ENCODE peak calls at places on chromosome 15, in five cellular contexts. F is transverse colon, Q is ovary, P is A549, X is K562. R is an unnamed sample. For H3K9me3, the result is how much of the 10 kb centered on the place peaks cover.

GRCh38 chr15:73075151-73075859 is 23.0 kb downstream of the NEO1 start:
- DNase-seq in F (no peak), Q (no peak), P (no peak), X (no peak), R (no peak)

GRCh38 chr15:88954431-88955277 is 41.5 kb upstream of the MFGE8 start:
- DNase-seq in F (no peak), Q (no peak), P (no peak), X (no peak), R (no peak)

GRCh38 chr15:95499397-95499796 is 831.1 kb upstream of the NR2F2 start:
- DNase-seq in F (no peak), Q (no peak), P (no peak), X (no peak), R (no peak)

GRCh38 chr15:32935139-32935538 is 217.3 kb downstream of the GREM1 start:
- DNase-seq in F (no peak), Q (no peak), P (no peak), X (no peak), R (no peak)

GRCh38 chr15:76795217-76795616 is 109.9 kb downstream of the SCAPER start:
- DNase-seq in F (no peak), Q (no peak), P (no peak), X (no peak), R (no peak)

GRCh38 chr15:43771816-43772215 is 5.0 kb downstream of the ELL3 start:
- DNase-seq in F (no peak), Q (no peak), P (no peak), X (no peak), R (no peak)

GRCh38 chr15:41387646-41388045 is 14.7 kb downstream of the NDUFAF1 start:
- DNase-seq in F (no peak), Q (no peak), P (no peak), X (no peak), R (no peak)

GRCh38 chr15:26065723-26066122 is 202.6 kb upstream of the ATP10A start:
- DNase-seq in F (no peak), Q (no peak), P (no peak), X (no peak), R (no peak)

GRCh38 chr15:33910741-33911140 is 57.6 kb upstream of the CHRM5 start:
- DNase-seq in F (no peak), Q (no peak), P (no peak), X (no peak), R (no peak)

GRCh38 chr15:31265871-31266711 is 60.5 kb upstream of the KLF13 start:
- DNase-seq in F (peak), Q (no peak), P (no peak), X (no peak), R (peak)

GRCh38 chr15:62791694-62792093 is 250.9 kb upstream of the TPM1 start:
- DNase-seq in F (no peak), Q (no peak), P (no peak), X (no peak), R (no peak)

GRCh38 chr15:74920472-74920871 is 13.8 kb upstream of the FAM219B start:
- DNase-seq in F (no peak), Q (no peak), P (no peak), X (no peak), R (no peak)

GRCh38 chr15:34808016-34808415 is 12.7 kb upstream of the ACTC1 start:
- DNase-seq in F (no peak), Q (no peak), P (no peak), X (peak), R (no peak)

GRCh38 chr15:70596354-70597055 is 166.9 kb downstream of the UACA start:
- DNase-seq in F (no peak), Q (no peak), P (peak), X (no peak), R (no peak)

GRCh38 chr15:94655249-94655648 is 423.9 kb downstream of the MCTP2 start:
- DNase-seq in F (no peak), Q (no peak), P (no peak), X (no peak), R (no peak)

GRCh38 chr15:50906954-50907865 is 1.3 kb upstream of the AP4E1 start:
- DNase-seq in F (peak), Q (no peak), P (no peak), X (peak), R (no peak)

GRCh38 chr15:57665187-57665586 is 41.3 kb upstream of the POLR2M start:
- DNase-seq in F (no peak), Q (no peak), P (no peak), X (no peak), R (no peak)

GRCh38 chr15:60901647-60902046 is 327.5 kb downstream of the RORA start:
- DNase-seq in F (no peak), Q (no peak), P (no peak), X (no peak), R (no peak)

GRCh38 chr15:72203507-72203837 is 5.9 kb upstream of the GRAMD2A start:
- DNase-seq in F (no peak), Q (no peak), P (no peak), X (no peak), R (no peak)

GRCh38 chr15:93495799-93496637 is 407.0 kb upstream of the RGMA start:
- DNase-seq in F (no peak), Q (no peak), P (no peak), X (no peak), R (no peak)

GRCh38 chr15:81174759-81175327 is 21.8 kb upstream of the IL16 start:
- DNase-seq in F (no peak), Q (no peak), P (no peak), X (no peak), R (no peak)

GRCh38 chr15:39130556-39131379 is 450.1 kb upstream of the THBS1 start:
- DNase-seq in F (no peak), Q (no peak), P (no peak), X (no peak), R (no peak)

GRCh38 chr15:38215707-38216106 is 36.9 kb upstream of the SPRED1 start:
- DNase-seq in F (no peak), Q (no peak), P (no peak), X (no peak), R (no peak)

GRCh38 chr15:73818308-73818985 is 54.9 kb upstream of the TBC1D21 start:
- DNase-seq in F (no peak), Q (no peak), P (no peak), X (no peak), R (no peak)

GRCh38 chr15:25090073-25090733 is 135.4 kb downstream of the SNRPN start:
- DNase-seq in F (no peak), Q (no peak), P (no peak), X (no peak), R (no peak)

GRCh38 chr15:90859234-90860131 is 8.9 kb upstream of the FURIN start:
- DNase-seq in F (no peak), Q (no peak), P (no peak), X (no peak), R (no peak)

GRCh38 chr15:29268706-29269484 is 727 bp downstream of the NSMCE3 start:
- DNase-seq in F (peak), Q (peak), P (peak), X (peak), R (peak)

GRCh38 chr15:92960996-92961681 is 61.0 kb downstream of the CHD2 start:
- DNase-seq in F (no peak), Q (no peak), P (no peak), X (no peak), R (no peak)

GRCh38 chr15:82890338-82891024 is 62.0 kb downstream of the HOMER2 start:
- DNase-seq in F (no peak), Q (no peak), P (no peak), X (no peak), R (no peak)

GRCh38 chr15:101148881-101149664 is 102.8 kb downstream of the CHSY1 start:
- DNase-seq in F (no peak), Q (no peak), P (no peak), X (peak), R (no peak)

GRCh38 chr15:90839187-90840071 is 29.0 kb upstream of the FURIN start:
- DNase-seq in F (peak), Q (no peak), P (no peak), X (no peak), R (no peak)

GRCh38 chr15:101027273-101027901 is 108.2 kb downstream of the LRRK1 start:
- DNase-seq in F (peak), Q (no peak), P (no peak), X (no peak), R (no peak)

GRCh38 chr15:60804986-60805949 is 326.3 kb upstream of the ICE2 start:
- DNase-seq in F (no peak), Q (no peak), P (no peak), X (no peak), R (no peak)

GRCh38 chr15:51094606-51095569 is at the start of gene TNFAIP8L3:
- DNase-seq in F (peak), Q (peak), P (peak), X (no peak), R (no peak)

GRCh38 chr15:67979281-67979680 is 74.8 kb upstream of the PIAS1 start:
- DNase-seq in F (no peak), Q (no peak), P (no peak), X (no peak), R (no peak)

GRCh38 chr15:80107204-80107603 is 45.6 kb upstream of the FAH start:
- DNase-seq in F (no peak), Q (no peak), P (no peak), X (no peak), R (no peak)
- TF ChIP-seq EP300 in F (no peak), Q (no peak), P (no peak), X (no peak), R (no peak)

GRCh38 chr15:87089551-87089950 is 1009.9 kb downstream of the AGBL1 start:
- DNase-seq in F (no peak), Q (no peak), P (no peak), X (no peak), R (no peak)
- H3K9me3 ChIP-seq in F (under half), Q (under half), P (under half), X (under half), R (under half)

DNA sequence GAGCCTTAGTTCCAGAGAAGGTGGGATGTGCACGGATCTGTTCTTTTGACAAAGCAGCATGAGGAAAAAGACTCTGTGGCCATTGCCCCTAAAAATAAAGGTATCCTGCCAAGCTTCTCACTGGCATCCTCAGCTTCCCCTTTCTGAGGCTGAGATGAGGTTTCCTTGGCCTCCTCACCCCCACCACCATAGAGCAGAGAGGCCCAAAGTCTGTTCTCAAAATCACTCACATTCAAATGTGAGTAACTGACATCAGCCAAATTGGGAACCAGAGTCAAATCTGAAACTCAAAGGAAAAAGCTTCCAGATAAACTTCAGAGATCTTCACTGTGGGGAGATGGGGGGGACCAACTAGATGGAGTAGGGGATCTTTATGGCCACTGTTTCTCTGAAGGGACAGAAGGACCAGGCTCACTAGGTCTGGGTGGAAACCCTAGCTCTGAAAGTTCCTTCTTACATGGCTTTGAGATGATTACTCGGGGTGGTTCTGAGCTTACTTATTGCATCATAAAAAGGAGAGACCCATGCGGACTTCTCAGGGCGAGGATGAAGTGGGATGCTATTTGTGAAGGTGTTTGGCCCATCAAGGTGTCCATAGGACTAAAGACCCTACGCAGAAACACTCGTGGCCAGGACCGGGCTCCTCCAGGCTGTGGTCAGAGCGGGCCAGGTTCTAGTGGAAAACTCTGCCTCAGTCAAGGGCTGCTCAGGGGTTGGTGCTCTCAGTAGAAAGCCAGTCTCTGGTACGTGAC is 61.5 kb upstream of the MEF2A start:
- DNase-seq in F (no peak), Q (no peak), P (no peak), X (no peak), R (no peak)
- TF ChIP-seq EP300 in F (no peak), Q (no peak), P (no peak), X (no peak), R (no peak)

GRCh38 chr15:47542312-47543094 is 174.8 kb upstream of the SEMA6D start:
- DNase-seq in F (no peak), Q (no peak), P (no peak), X (no peak), R (no peak)

DNA sequence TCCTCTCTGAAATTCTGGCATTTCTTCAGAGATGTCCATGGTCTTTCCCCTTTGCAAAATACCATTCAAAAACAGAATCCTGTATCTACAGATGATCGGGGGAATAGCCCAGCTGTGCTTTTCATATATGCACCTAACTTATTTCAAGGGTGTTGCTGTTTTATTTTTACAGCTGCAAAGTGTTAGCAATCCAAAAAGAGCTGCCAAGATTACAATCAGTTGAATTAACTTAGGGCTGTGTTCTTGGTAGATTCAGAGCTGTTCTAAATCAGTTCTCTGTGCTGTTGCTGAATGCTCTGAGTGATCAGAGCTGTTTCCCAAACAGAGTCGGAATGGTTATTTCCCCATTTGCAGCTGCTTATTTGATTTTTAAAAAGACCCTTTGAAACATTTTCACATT is 175.7 kb upstream of the SEMA6D start:
- DNase-seq in F (no peak), Q (no peak), P (no peak), X (no peak), R (no peak)
- H3K9me3 ChIP-seq in F (under half), Q (under half), P (under half), X (under half), R (under half)

GRCh38 chr15:36529296-36530011 is 50.0 kb upstream of the CDIN1 start:
- DNase-seq in F (no peak), Q (no peak), P (no peak), X (no peak), R (no peak)
- TF ChIP-seq EP300 in F (no peak), Q (no peak), P (no peak), X (no peak), R (no peak)

GRCh38 chr15:47861186-47861585 is 143.9 kb downstream of the SEMA6D start:
- DNase-seq in F (no peak), Q (no peak), P (no peak), X (no peak), R (no peak)
- H3K9me3 ChIP-seq in F (under half), Q (under half), P (under half), X (under half), R (under half)

DNA sequence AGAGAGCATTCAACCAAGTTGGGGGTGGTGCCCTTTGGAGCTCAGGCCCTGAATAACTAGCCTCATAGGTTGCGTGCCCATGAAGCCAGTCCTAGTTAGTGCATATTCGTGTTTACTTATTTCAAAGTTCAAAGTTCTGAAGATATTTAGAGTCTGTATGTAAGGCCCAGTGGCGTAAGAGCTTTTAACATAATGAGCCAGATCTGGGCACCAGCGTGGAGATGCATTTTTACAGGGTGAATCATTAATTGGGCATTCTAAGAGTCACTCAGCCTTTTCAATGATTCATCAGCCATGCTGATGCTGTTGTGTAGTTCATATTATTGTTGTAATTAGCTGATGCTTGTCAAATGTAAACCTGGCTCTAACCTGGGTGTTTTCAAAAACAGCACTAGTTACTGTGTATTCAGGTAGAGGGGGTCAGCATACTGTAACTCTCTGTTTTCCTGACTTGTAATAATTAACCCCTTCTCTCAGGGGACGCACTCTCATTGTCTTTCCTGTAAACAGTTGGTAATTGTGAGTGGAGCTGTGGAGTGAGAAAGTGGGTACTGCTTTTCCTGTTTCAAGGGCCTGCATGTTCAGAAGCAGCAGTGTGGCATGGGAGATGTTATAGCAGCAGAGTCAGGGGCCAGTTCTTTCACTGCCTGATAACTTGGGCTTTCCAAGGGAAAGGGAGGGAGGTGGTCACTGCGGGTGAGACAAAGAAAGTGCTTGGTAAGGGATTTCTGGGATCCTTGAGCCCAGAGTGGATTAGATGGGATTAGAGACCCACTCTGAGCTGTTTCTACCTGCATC is 104.9 kb downstream of the RPLP1 start:
- DNase-seq in F (peak), Q (no peak), P (peak), X (no peak), R (no peak)
- TF ChIP-seq EP300 in F (no peak), Q (no peak), P (peak), X (no peak), R (peak)

GRCh38 chr15:98778960-98779359 is 130.6 kb downstream of the IGF1R start:
- DNase-seq in F (no peak), Q (no peak), P (no peak), X (no peak), R (no peak)

GRCh38 chr15:98778263-98778959 is 130.1 kb downstream of the IGF1R start:
- DNase-seq in F (no peak), Q (no peak), P (no peak), X (no peak), R (no peak)

GRCh38 chr15:98781838-98782237 is 133.5 kb downstream of the IGF1R start:
- DNase-seq in F (no peak), Q (no peak), P (no peak), X (no peak), R (no peak)

GRCh38 chr15:98777426-98777825 is 129.1 kb downstream of the IGF1R start:
- DNase-seq in F (no peak), Q (no peak), P (no peak), X (no peak), R (no peak)

GRCh38 chr15:98779463-98780071 is 131.2 kb downstream of the IGF1R start:
- DNase-seq in F (peak), Q (peak), P (peak), X (peak), R (peak)
- H3K9me3 ChIP-seq in F (under half), Q (under half), P (under half), X (under half), R (under half)

GRCh38 chr15:52288986-52289385 is 6.6 kb downstream of the MYO5C start:
- DNase-seq in F (no peak), Q (no peak), P (no peak), X (no peak), R (no peak)

GRCh38 chr15:52289629-52290081 is 5.9 kb downstream of the MYO5C start:
- DNase-seq in F (peak), Q (no peak), P (no peak), X (no peak), R (no peak)

GRCh38 chr15:52290329-52290728 is 5.3 kb downstream of the MYO5C start:
- DNase-seq in F (no peak), Q (no peak), P (no peak), X (no peak), R (no peak)

GRCh38 chr15:52287114-52287513 is 8.5 kb downstream of the MYO5C start:
- DNase-seq in F (peak), Q (no peak), P (peak), X (no peak), R (no peak)

GRCh38 chr15:52288051-52288942 is 7.3 kb downstream of the MYO5C start:
- DNase-seq in F (peak), Q (no peak), P (peak), X (no peak), R (no peak)
- TF ChIP-seq EP300 in F (peak), Q (no peak), P (peak), X (no peak), R (no peak)

DNA sequence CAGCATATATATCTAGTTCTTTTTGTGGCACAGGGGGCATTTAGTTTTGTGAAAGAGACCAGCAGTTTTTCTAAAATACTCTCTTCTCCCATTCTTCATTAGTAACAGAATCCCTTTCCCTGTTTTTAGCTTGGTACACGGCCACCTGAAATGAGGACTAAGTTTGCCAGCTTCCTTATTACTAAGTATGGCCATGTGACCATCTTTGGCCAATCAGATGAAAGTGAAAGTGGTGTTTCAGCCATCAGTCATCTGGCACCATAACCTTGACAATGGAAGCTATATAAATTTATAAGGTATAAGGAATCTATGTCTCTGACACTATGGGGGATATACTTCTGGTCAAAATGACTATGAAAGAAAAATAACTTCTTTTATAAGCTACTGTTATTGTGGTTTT is 570.4 kb downstream of the AGBL1 start:
- DNase-seq in F (no peak), Q (no peak), P (peak), X (no peak), R (no peak)
- H3K9me3 ChIP-seq in F (under half), Q (under half), P (under half), X (under half), R (under half)

R was measured in tibial nerve.